ENCODE peak calls at places on chromosomes 7 and 10, in five cellular contexts. One of them, this sample, is unnamed. For H3K9me3, the result is how much of the 10 kb centered on the place peaks cover.

GRCh38 chr10:67438605-67439258 is 257.3 kb downstream of the CTNNA3 start:
- DNase-seq in kidney: no peak
- DNase-seq in Peyer's patch: no peak
- DNase-seq in trophoblast cell: no peak
- DNase-seq in OCI-LY7: no peak
- DNase-seq in this sample: no peak

GRCh38 chr7:6226194-6226799 is 46.1 kb downstream of the CYTH3 start:
- DNase-seq in kidney: no peak
- DNase-seq in Peyer's patch: no peak
- DNase-seq in trophoblast cell: no peak
- DNase-seq in OCI-LY7: no peak
- DNase-seq in this sample: no peak

GRCh38 chr7:104174798-104175197 is 33.0 kb downstream of the ORC5 start:
- DNase-seq in kidney: no peak
- DNase-seq in Peyer's patch: no peak
- DNase-seq in trophoblast cell: no peak
- DNase-seq in OCI-LY7: no peak
- DNase-seq in this sample: no peak

GRCh38 chr10:121069061-121069850 is 218.1 kb downstream of the WDR11 start:
- DNase-seq in kidney: no peak
- DNase-seq in Peyer's patch: no peak
- DNase-seq in trophoblast cell: peak
- DNase-seq in OCI-LY7: no peak
- DNase-seq in this sample: no peak

GRCh38 chr7:42662862-42663261 is 249.0 kb downstream of the C7orf25 start:
- DNase-seq in kidney: no peak
- DNase-seq in Peyer's patch: no peak
- DNase-seq in trophoblast cell: no peak
- DNase-seq in OCI-LY7: no peak
- DNase-seq in this sample: no peak

GRCh38 chr7:11328309-11328708 is 354.6 kb downstream of the PHF14 start:
- DNase-seq in kidney: no peak
- DNase-seq in Peyer's patch: no peak
- DNase-seq in trophoblast cell: peak
- DNase-seq in OCI-LY7: no peak
- DNase-seq in this sample: no peak

GRCh38 chr10:2575460-2575859 is 491.9 kb upstream of the PFKP start:
- DNase-seq in kidney: no peak
- DNase-seq in Peyer's patch: no peak
- DNase-seq in trophoblast cell: no peak
- DNase-seq in OCI-LY7: no peak
- DNase-seq in this sample: no peak

GRCh38 chr10:116418394-116418793 is 9.3 kb upstream of the PNLIPRP3 start:
- DNase-seq in kidney: no peak
- DNase-seq in Peyer's patch: no peak
- DNase-seq in trophoblast cell: no peak
- DNase-seq in OCI-LY7: no peak
- DNase-seq in this sample: no peak

GRCh38 chr10:99551158-99551557 is 18.4 kb downstream of the NKX2-3 start:
- DNase-seq in kidney: no peak
- DNase-seq in Peyer's patch: peak
- DNase-seq in trophoblast cell: no peak
- DNase-seq in OCI-LY7: no peak
- DNase-seq in this sample: no peak

GRCh38 chr10:72016608-72017310 is 52.6 kb downstream of the CHST3 start:
- DNase-seq in kidney: no peak
- DNase-seq in Peyer's patch: no peak
- DNase-seq in trophoblast cell: no peak
- DNase-seq in OCI-LY7: no peak
- DNase-seq in this sample: no peak

GRCh38 chr7:122902751-122903495 is 16.7 kb upstream of the CADPS2 start:
- DNase-seq in kidney: no peak
- DNase-seq in Peyer's patch: no peak
- DNase-seq in trophoblast cell: no peak
- DNase-seq in OCI-LY7: no peak
- DNase-seq in this sample: no peak

GRCh38 chr10:49076319-49076718 is 39.0 kb downstream of the VSTM4 start:
- DNase-seq in kidney: peak
- DNase-seq in Peyer's patch: no peak
- DNase-seq in trophoblast cell: no peak
- DNase-seq in OCI-LY7: no peak
- DNase-seq in this sample: no peak

GRCh38 chr10:33295851-33296250 is 38.6 kb downstream of the NRP1 start:
- DNase-seq in kidney: no peak
- DNase-seq in Peyer's patch: no peak
- DNase-seq in trophoblast cell: no peak
- DNase-seq in OCI-LY7: no peak
- DNase-seq in this sample: no peak

GRCh38 chr7:137081694-137082093 is 213.2 kb downstream of the CHRM2 start:
- DNase-seq in kidney: peak
- DNase-seq in Peyer's patch: no peak
- DNase-seq in trophoblast cell: no peak
- DNase-seq in OCI-LY7: no peak
- DNase-seq in this sample: no peak

GRCh38 chr10:124092270-124093075 is 925 bp downstream of the CHST15 start:
- DNase-seq in kidney: peak
- DNase-seq in Peyer's patch: peak
- DNase-seq in trophoblast cell: no peak
- DNase-seq in OCI-LY7: peak
- DNase-seq in this sample: no peak

GRCh38 chr10:130810856-130811255 is 500.7 kb downstream of the TCERG1L start:
- DNase-seq in kidney: peak
- DNase-seq in Peyer's patch: no peak
- DNase-seq in trophoblast cell: no peak
- DNase-seq in OCI-LY7: no peak
- DNase-seq in this sample: no peak

GRCh38 chr7:118195837-118196474 is 12.0 kb downstream of the LSM8 start:
- DNase-seq in kidney: no peak
- DNase-seq in Peyer's patch: peak
- DNase-seq in trophoblast cell: peak
- DNase-seq in OCI-LY7: peak
- DNase-seq in this sample: peak

GRCh38 chr7:47807126-47807525 is 141.1 kb downstream of the PKD1L1 start:
- DNase-seq in kidney: no peak
- DNase-seq in Peyer's patch: no peak
- DNase-seq in trophoblast cell: no peak
- DNase-seq in OCI-LY7: no peak
- DNase-seq in this sample: no peak

GRCh38 chr7:30503273-30504212 is 1.1 kb downstream of the GGCT start:
- DNase-seq in kidney: no peak
- DNase-seq in Peyer's patch: no peak
- DNase-seq in trophoblast cell: no peak
- DNase-seq in OCI-LY7: peak
- DNase-seq in this sample: no peak

GRCh38 chr7:5421626-5422323 is 1.9 kb downstream of the TNRC18 start:
- DNase-seq in kidney: peak
- DNase-seq in Peyer's patch: no peak
- DNase-seq in trophoblast cell: no peak
- DNase-seq in OCI-LY7: no peak
- DNase-seq in this sample: no peak

GRCh38 chr10:96665306-96665705 is 55.0 kb downstream of the PIK3AP1 start:
- DNase-seq in kidney: no peak
- DNase-seq in Peyer's patch: no peak
- DNase-seq in trophoblast cell: no peak
- DNase-seq in OCI-LY7: no peak
- DNase-seq in this sample: no peak

GRCh38 chr10:113957013-113957412 is 86.7 kb upstream of the ADRB1 start:
- DNase-seq in kidney: no peak
- DNase-seq in Peyer's patch: no peak
- DNase-seq in trophoblast cell: no peak
- DNase-seq in OCI-LY7: no peak
- DNase-seq in this sample: no peak

GRCh38 chr7:157520249-157520648 is 183.4 kb downstream of the DNAJB6 start:
- DNase-seq in kidney: no peak
- DNase-seq in Peyer's patch: no peak
- DNase-seq in trophoblast cell: no peak
- DNase-seq in OCI-LY7: peak
- DNase-seq in this sample: no peak

GRCh38 chr7:44534087-44534486 is 7.0 kb downstream of the NPC1L1 start:
- DNase-seq in kidney: no peak
- DNase-seq in Peyer's patch: no peak
- DNase-seq in trophoblast cell: no peak
- DNase-seq in OCI-LY7: no peak
- DNase-seq in this sample: no peak

GRCh38 chr7:103447073-103447960 is 1.3 kb upstream of the SLC26A5 start:
- DNase-seq in kidney: no peak
- DNase-seq in Peyer's patch: no peak
- DNase-seq in trophoblast cell: peak
- DNase-seq in OCI-LY7: peak
- DNase-seq in this sample: no peak

DNA sequence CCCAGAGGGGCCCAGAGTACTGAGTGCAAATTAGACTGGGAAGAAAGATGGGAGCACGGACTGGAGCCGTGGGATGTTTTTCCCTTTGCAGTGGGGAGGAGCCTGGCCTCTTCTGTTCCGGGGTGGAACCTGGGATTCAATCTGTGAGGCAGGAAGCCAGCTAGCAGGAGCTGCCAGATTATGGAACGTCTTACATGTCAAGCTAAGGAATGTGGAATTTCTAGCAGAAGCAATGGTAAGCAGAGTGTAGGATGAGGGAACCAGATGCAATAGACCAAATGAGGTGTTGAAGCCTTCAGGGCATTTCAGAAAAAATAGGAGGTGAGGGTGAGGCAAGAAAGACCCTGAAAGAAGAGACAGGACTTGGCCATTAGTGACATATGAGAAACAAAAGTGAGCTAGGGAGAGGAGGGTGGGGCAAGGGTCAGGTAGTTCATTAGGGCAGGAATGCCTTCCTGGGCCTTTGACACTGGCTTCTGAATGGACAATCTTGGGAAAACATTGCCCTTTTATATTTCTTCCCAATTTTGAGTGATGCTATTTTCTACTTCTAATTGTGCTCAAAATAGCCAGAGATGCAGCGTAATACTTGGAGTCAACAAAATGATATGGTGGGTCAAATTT is 105.5 kb downstream of the CHN2 start:
- DNase-seq in kidney: no peak
- DNase-seq in Peyer's patch: no peak
- DNase-seq in trophoblast cell: peak
- DNase-seq in OCI-LY7: no peak
- DNase-seq in this sample: no peak
- H3K27ac ChIP-seq in kidney: no peak
- H3K27ac ChIP-seq in Peyer's patch: no peak
- H3K27ac ChIP-seq in trophoblast cell: peak
- H3K27ac ChIP-seq in OCI-LY7: no peak
- H3K27ac ChIP-seq in this sample: no peak

DNA sequence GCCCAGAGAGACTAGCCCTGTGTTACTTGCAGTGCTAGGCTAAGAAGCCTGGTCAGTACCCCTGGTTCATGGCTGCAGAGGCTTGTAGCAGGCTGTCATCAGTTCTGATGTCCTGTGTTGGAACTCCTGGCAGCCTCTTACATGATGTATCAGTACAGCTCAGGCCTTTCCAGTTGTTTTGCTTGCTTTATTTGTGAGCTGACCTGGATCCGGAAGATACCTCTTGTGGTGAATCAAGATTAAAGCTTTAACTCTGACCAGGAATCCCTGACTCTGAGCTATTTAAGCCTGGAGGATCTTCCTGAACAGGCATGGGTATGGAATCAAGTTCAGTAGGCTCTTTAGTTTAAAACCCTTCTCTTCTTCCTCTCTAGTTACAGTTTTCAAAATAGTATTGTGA is 4.4 kb downstream of the STARD3NL start:
- DNase-seq in kidney: no peak
- DNase-seq in Peyer's patch: no peak
- DNase-seq in trophoblast cell: no peak
- DNase-seq in OCI-LY7: no peak
- DNase-seq in this sample: no peak
- H3K4me3 ChIP-seq in kidney: no peak
- H3K4me3 ChIP-seq in Peyer's patch: no peak
- H3K4me3 ChIP-seq in trophoblast cell: no peak
- H3K4me3 ChIP-seq in OCI-LY7: no peak
- H3K4me3 ChIP-seq in this sample: no peak

GRCh38 chr7:153110606-153111005 is 351.1 kb downstream of the ACTR3B start:
- DNase-seq in kidney: no peak
- DNase-seq in Peyer's patch: no peak
- DNase-seq in trophoblast cell: no peak
- DNase-seq in OCI-LY7: no peak
- DNase-seq in this sample: no peak
- H3K9me3 ChIP-seq in kidney: under half
- H3K9me3 ChIP-seq in Peyer's patch: under half
- H3K9me3 ChIP-seq in trophoblast cell: under half
- H3K9me3 ChIP-seq in OCI-LY7: under half
- H3K9me3 ChIP-seq in this sample: under half

GRCh38 chr7:80231719-80232118 is 97.1 kb downstream of the GNAI1 start:
- DNase-seq in kidney: no peak
- DNase-seq in Peyer's patch: no peak
- DNase-seq in trophoblast cell: no peak
- DNase-seq in OCI-LY7: no peak
- DNase-seq in this sample: no peak
- H3K27ac ChIP-seq in kidney: no peak
- H3K27ac ChIP-seq in Peyer's patch: no peak
- H3K27ac ChIP-seq in trophoblast cell: no peak
- H3K27ac ChIP-seq in OCI-LY7: no peak
- H3K27ac ChIP-seq in this sample: no peak

DNA sequence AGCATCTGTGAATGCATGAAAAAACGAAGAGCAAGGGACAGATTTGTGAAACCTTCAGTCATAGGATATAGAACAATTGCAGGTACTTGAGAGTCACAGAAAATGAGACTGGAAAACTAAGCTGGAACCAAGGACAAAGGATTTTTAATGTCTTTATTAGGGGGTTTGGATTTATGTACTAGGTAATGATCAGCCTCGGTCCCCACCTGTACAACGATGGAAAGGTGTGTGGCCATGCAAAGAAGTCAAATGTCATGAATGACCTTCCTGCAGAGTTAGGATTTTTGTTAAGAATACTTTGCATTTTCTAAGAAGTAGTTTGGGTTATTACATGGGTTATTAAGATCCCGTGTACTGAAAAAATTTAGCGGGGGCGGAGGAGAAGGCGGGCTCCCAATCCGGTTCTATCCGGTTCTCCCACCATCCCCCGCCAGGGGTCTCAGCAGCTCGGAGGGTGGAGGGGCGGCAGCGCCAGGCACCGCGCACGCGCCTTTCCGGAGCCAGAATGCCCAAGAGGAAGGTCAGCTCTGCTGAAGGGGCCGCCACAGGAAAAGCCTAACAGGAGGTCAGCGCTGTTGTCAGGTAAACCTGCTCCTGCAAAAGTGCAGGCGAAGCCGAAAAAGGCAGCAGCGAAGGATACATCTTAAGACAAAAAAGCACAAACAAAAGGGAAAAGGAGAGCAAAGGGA is 327.5 kb upstream of the PLXDC2 start:
- DNase-seq in kidney: peak
- DNase-seq in Peyer's patch: no peak
- DNase-seq in trophoblast cell: peak
- DNase-seq in OCI-LY7: no peak
- DNase-seq in this sample: no peak
- H3K4me3 ChIP-seq in kidney: peak
- H3K4me3 ChIP-seq in Peyer's patch: no peak
- H3K4me3 ChIP-seq in trophoblast cell: no peak
- H3K4me3 ChIP-seq in OCI-LY7: no peak
- H3K4me3 ChIP-seq in this sample: no peak